ENCODE peak calls at places on chromosomes 3 and 15, in six cellular contexts. One of them, this sample, is unnamed.

GRCh38 chr3:47664519-47664918 is 85.9 kb upstream of the CSPG5 start:
- DNase-seq in stimulated activated naive CD8-positive, alpha-beta T cell treated with anti-CD3 and anti-CD28 coated beads, Interleukin-15, Interleukin-2, amounts not matched to agents 100 U/mL and 50 U/mL, for 24 hours: no peak
- DNase-seq in progenitor cell of endocrine pancreas: no peak
- DNase-seq in endodermal cell: no peak
- DNase-seq in hepatocyte: no peak
- DNase-seq in NCI-H1092: no peak
- DNase-seq in this sample: no peak

GRCh38 chr15:59524331-59524731 is 86.3 kb downstream of the FAM81A start:
- DNase-seq in stimulated activated naive CD8-positive, alpha-beta T cell treated with anti-CD3 and anti-CD28 coated beads, Interleukin-15, Interleukin-2, amounts not matched to agents 100 U/mL and 50 U/mL, for 24 hours: no peak
- DNase-seq in progenitor cell of endocrine pancreas: no peak
- DNase-seq in endodermal cell: no peak
- DNase-seq in hepatocyte: no peak
- DNase-seq in NCI-H1092: no peak
- DNase-seq in this sample: no peak

GRCh38 chr3:152097770-152098169 is 171.0 kb upstream of the MBNL1 start:
- DNase-seq in stimulated activated naive CD8-positive, alpha-beta T cell treated with anti-CD3 and anti-CD28 coated beads, Interleukin-15, Interleukin-2, amounts not matched to agents 100 U/mL and 50 U/mL, for 24 hours: no peak
- DNase-seq in progenitor cell of endocrine pancreas: no peak
- DNase-seq in endodermal cell: no peak
- DNase-seq in hepatocyte: no peak
- DNase-seq in NCI-H1092: no peak
- DNase-seq in this sample: no peak

GRCh38 chr3:193982258-193982659 is 153.7 kb upstream of the HES1 start:
- DNase-seq in stimulated activated naive CD8-positive, alpha-beta T cell treated with anti-CD3 and anti-CD28 coated beads, Interleukin-15, Interleukin-2, amounts not matched to agents 100 U/mL and 50 U/mL, for 24 hours: no peak
- DNase-seq in progenitor cell of endocrine pancreas: no peak
- DNase-seq in endodermal cell: no peak
- DNase-seq in hepatocyte: no peak
- DNase-seq in NCI-H1092: peak
- DNase-seq in this sample: no peak

GRCh38 chr3:173221010-173221409 is 80.0 kb upstream of the SPATA16 start:
- DNase-seq in stimulated activated naive CD8-positive, alpha-beta T cell treated with anti-CD3 and anti-CD28 coated beads, Interleukin-15, Interleukin-2, amounts not matched to agents 100 U/mL and 50 U/mL, for 24 hours: no peak
- DNase-seq in progenitor cell of endocrine pancreas: no peak
- DNase-seq in endodermal cell: peak
- DNase-seq in hepatocyte: no peak
- DNase-seq in NCI-H1092: no peak
- DNase-seq in this sample: no peak

GRCh38 chr15:70374096-70374495 is 276.4 kb upstream of the TLE3 start:
- DNase-seq in stimulated activated naive CD8-positive, alpha-beta T cell treated with anti-CD3 and anti-CD28 coated beads, Interleukin-15, Interleukin-2, amounts not matched to agents 100 U/mL and 50 U/mL, for 24 hours: no peak
- DNase-seq in progenitor cell of endocrine pancreas: no peak
- DNase-seq in endodermal cell: no peak
- DNase-seq in hepatocyte: no peak
- DNase-seq in NCI-H1092: no peak
- DNase-seq in this sample: no peak

GRCh38 chr15:44656241-44656640 is 7.2 kb downstream of the SPG11 start:
- DNase-seq in stimulated activated naive CD8-positive, alpha-beta T cell treated with anti-CD3 and anti-CD28 coated beads, Interleukin-15, Interleukin-2, amounts not matched to agents 100 U/mL and 50 U/mL, for 24 hours: no peak
- DNase-seq in progenitor cell of endocrine pancreas: no peak
- DNase-seq in endodermal cell: no peak
- DNase-seq in hepatocyte: no peak
- DNase-seq in NCI-H1092: no peak
- DNase-seq in this sample: no peak

GRCh38 chr15:88835646-88836045 is 32.4 kb downstream of the ACAN start:
- DNase-seq in stimulated activated naive CD8-positive, alpha-beta T cell treated with anti-CD3 and anti-CD28 coated beads, Interleukin-15, Interleukin-2, amounts not matched to agents 100 U/mL and 50 U/mL, for 24 hours: no peak
- DNase-seq in progenitor cell of endocrine pancreas: no peak
- DNase-seq in endodermal cell: no peak
- DNase-seq in hepatocyte: no peak
- DNase-seq in NCI-H1092: no peak
- DNase-seq in this sample: no peak

GRCh38 chr3:184241447-184242296 is 7.1 kb downstream of the ALG3 start:
- DNase-seq in stimulated activated naive CD8-positive, alpha-beta T cell treated with anti-CD3 and anti-CD28 coated beads, Interleukin-15, Interleukin-2, amounts not matched to agents 100 U/mL and 50 U/mL, for 24 hours: no peak
- DNase-seq in progenitor cell of endocrine pancreas: no peak
- DNase-seq in endodermal cell: peak
- DNase-seq in hepatocyte: peak
- DNase-seq in NCI-H1092: no peak
- DNase-seq in this sample: no peak

GRCh38 chr3:27930052-27930602 is 208.0 kb upstream of the EOMES start:
- DNase-seq in stimulated activated naive CD8-positive, alpha-beta T cell treated with anti-CD3 and anti-CD28 coated beads, Interleukin-15, Interleukin-2, amounts not matched to agents 100 U/mL and 50 U/mL, for 24 hours: no peak
- DNase-seq in progenitor cell of endocrine pancreas: no peak
- DNase-seq in endodermal cell: no peak
- DNase-seq in hepatocyte: no peak
- DNase-seq in NCI-H1092: no peak
- DNase-seq in this sample: no peak

GRCh38 chr3:138114431-138114918 is 933 bp downstream of the DZIP1L start:
- DNase-seq in stimulated activated naive CD8-positive, alpha-beta T cell treated with anti-CD3 and anti-CD28 coated beads, Interleukin-15, Interleukin-2, amounts not matched to agents 100 U/mL and 50 U/mL, for 24 hours: no peak
- DNase-seq in progenitor cell of endocrine pancreas: no peak
- DNase-seq in endodermal cell: peak
- DNase-seq in hepatocyte: peak
- DNase-seq in NCI-H1092: no peak
- DNase-seq in this sample: no peak

GRCh38 chr15:68209735-68210408 is 4.7 kb upstream of the CALML4 start:
- DNase-seq in stimulated activated naive CD8-positive, alpha-beta T cell treated with anti-CD3 and anti-CD28 coated beads, Interleukin-15, Interleukin-2, amounts not matched to agents 100 U/mL and 50 U/mL, for 24 hours: peak
- DNase-seq in progenitor cell of endocrine pancreas: no peak
- DNase-seq in endodermal cell: peak
- DNase-seq in hepatocyte: no peak
- DNase-seq in NCI-H1092: no peak
- DNase-seq in this sample: no peak

GRCh38 chr3:38084019-38084968 is 45.3 kb downstream of the DLEC1 start:
- DNase-seq in stimulated activated naive CD8-positive, alpha-beta T cell treated with anti-CD3 and anti-CD28 coated beads, Interleukin-15, Interleukin-2, amounts not matched to agents 100 U/mL and 50 U/mL, for 24 hours: peak
- DNase-seq in progenitor cell of endocrine pancreas: no peak
- DNase-seq in endodermal cell: peak
- DNase-seq in hepatocyte: peak
- DNase-seq in NCI-H1092: no peak
- DNase-seq in this sample: no peak

GRCh38 chr15:42108808-42109207 is 14.4 kb upstream of the PLA2G4D start:
- DNase-seq in stimulated activated naive CD8-positive, alpha-beta T cell treated with anti-CD3 and anti-CD28 coated beads, Interleukin-15, Interleukin-2, amounts not matched to agents 100 U/mL and 50 U/mL, for 24 hours: no peak
- DNase-seq in progenitor cell of endocrine pancreas: no peak
- DNase-seq in endodermal cell: no peak
- DNase-seq in hepatocyte: no peak
- DNase-seq in NCI-H1092: no peak
- DNase-seq in this sample: no peak

GRCh38 chr3:139718415-139718814 is 40.6 kb upstream of the NMNAT3 start:
- DNase-seq in stimulated activated naive CD8-positive, alpha-beta T cell treated with anti-CD3 and anti-CD28 coated beads, Interleukin-15, Interleukin-2, amounts not matched to agents 100 U/mL and 50 U/mL, for 24 hours: no peak
- DNase-seq in progenitor cell of endocrine pancreas: peak
- DNase-seq in endodermal cell: peak
- DNase-seq in hepatocyte: peak
- DNase-seq in NCI-H1092: no peak
- DNase-seq in this sample: peak

GRCh38 chr3:42031808-42032475 is 59.2 kb upstream of the TRAK1 start:
- DNase-seq in stimulated activated naive CD8-positive, alpha-beta T cell treated with anti-CD3 and anti-CD28 coated beads, Interleukin-15, Interleukin-2, amounts not matched to agents 100 U/mL and 50 U/mL, for 24 hours: no peak
- DNase-seq in progenitor cell of endocrine pancreas: no peak
- DNase-seq in endodermal cell: peak
- DNase-seq in hepatocyte: no peak
- DNase-seq in NCI-H1092: no peak
- DNase-seq in this sample: no peak

GRCh38 chr15:99029358-99029871 is 21.8 kb upstream of the PGPEP1L start:
- DNase-seq in stimulated activated naive CD8-positive, alpha-beta T cell treated with anti-CD3 and anti-CD28 coated beads, Interleukin-15, Interleukin-2, amounts not matched to agents 100 U/mL and 50 U/mL, for 24 hours: no peak
- DNase-seq in progenitor cell of endocrine pancreas: no peak
- DNase-seq in endodermal cell: no peak
- DNase-seq in hepatocyte: peak
- DNase-seq in NCI-H1092: no peak
- DNase-seq in this sample: no peak

GRCh38 chr15:101428758-101429157 is 60.7 kb downstream of the PCSK6 start:
- DNase-seq in stimulated activated naive CD8-positive, alpha-beta T cell treated with anti-CD3 and anti-CD28 coated beads, Interleukin-15, Interleukin-2, amounts not matched to agents 100 U/mL and 50 U/mL, for 24 hours: no peak
- DNase-seq in progenitor cell of endocrine pancreas: no peak
- DNase-seq in endodermal cell: no peak
- DNase-seq in hepatocyte: no peak
- DNase-seq in NCI-H1092: no peak
- DNase-seq in this sample: no peak

GRCh38 chr3:59862686-59863085 is 812.9 kb upstream of the CFAP20DC start:
- DNase-seq in stimulated activated naive CD8-positive, alpha-beta T cell treated with anti-CD3 and anti-CD28 coated beads, Interleukin-15, Interleukin-2, amounts not matched to agents 100 U/mL and 50 U/mL, for 24 hours: no peak
- DNase-seq in progenitor cell of endocrine pancreas: no peak
- DNase-seq in endodermal cell: no peak
- DNase-seq in hepatocyte: no peak
- DNase-seq in NCI-H1092: no peak
- DNase-seq in this sample: no peak

GRCh38 chr3:47772788-47773187 is 8.9 kb downstream of the SMARCC1 start:
- DNase-seq in stimulated activated naive CD8-positive, alpha-beta T cell treated with anti-CD3 and anti-CD28 coated beads, Interleukin-15, Interleukin-2, amounts not matched to agents 100 U/mL and 50 U/mL, for 24 hours: no peak
- DNase-seq in progenitor cell of endocrine pancreas: no peak
- DNase-seq in endodermal cell: no peak
- DNase-seq in hepatocyte: no peak
- DNase-seq in NCI-H1092: no peak
- DNase-seq in this sample: no peak

GRCh38 chr3:45026038-45026437 is at the start of gene CLEC3B:
- DNase-seq in stimulated activated naive CD8-positive, alpha-beta T cell treated with anti-CD3 and anti-CD28 coated beads, Interleukin-15, Interleukin-2, amounts not matched to agents 100 U/mL and 50 U/mL, for 24 hours: no peak
- DNase-seq in progenitor cell of endocrine pancreas: no peak
- DNase-seq in endodermal cell: no peak
- DNase-seq in hepatocyte: no peak
- DNase-seq in NCI-H1092: no peak
- DNase-seq in this sample: no peak

GRCh38 chr15:98160236-98160635 is 199.7 kb downstream of the ARRDC4 start:
- DNase-seq in stimulated activated naive CD8-positive, alpha-beta T cell treated with anti-CD3 and anti-CD28 coated beads, Interleukin-15, Interleukin-2, amounts not matched to agents 100 U/mL and 50 U/mL, for 24 hours: peak
- DNase-seq in progenitor cell of endocrine pancreas: no peak
- DNase-seq in endodermal cell: no peak
- DNase-seq in hepatocyte: no peak
- DNase-seq in NCI-H1092: no peak
- DNase-seq in this sample: no peak